ENCODE peak calls at places on chromosomes 6 and 20, in seven cellular contexts. Q is upper lobe of right lung; Z is stimulated activated CD4-positive, alpha-beta T cell treated with anti-CD3 and anti-CD28 coated beads, TNF-alpha, amount 100 ng/mL, for 4 hours; V is KBM-7; A is choroid plexus epithelial cell; D is HFFc6; S is HuH-7.5. I is an unnamed sample.

GRCh38 chr6:105832358-105832757 is 253.8 kb upstream of the PRDM1 start:
- DNase-seq in Q (no peak), Z (no peak), V (peak; percentile 57), A (peak; percentile 32), D (no peak), S (no peak), I (no peak)

GRCh38 chr6:33450434-33450833 is 3.9 kb upstream of the ZBTB9 start:
- DNase-seq in Q (no peak), Z (no peak), V (peak; percentile 27), A (peak; percentile 15), D (no peak), S (no peak), I (no peak)

GRCh38 chr6:453152-453551 is 61.6 kb downstream of the IRF4 start:
- DNase-seq in Q (peak; percentile 64), Z (no peak), V (no peak), A (no peak), D (no peak), S (no peak), I (peak; percentile 63)

GRCh38 chr20:6515261-6515660 is 252.2 kb upstream of the BMP2 start:
- DNase-seq in Q (no peak), Z (no peak), V (no peak), A (no peak), D (no peak), S (no peak), I (no peak)

GRCh38 chr6:155493694-155494143 is 38.1 kb upstream of the NOX3 start:
- DNase-seq in Q (no peak), Z (no peak), V (no peak), A (peak; percentile 100), D (peak; percentile 99), S (no peak), I (no peak)

GRCh38 chr20:11716239-11716944 is 201.3 kb upstream of the BTBD3 start:
- DNase-seq in Q (no peak), Z (no peak), V (peak; percentile 88), A (peak; percentile 97), D (peak; percentile 93), S (peak; percentile 18), I (peak; percentile 22)

GRCh38 chr6:138188278-138188923 is 26.7 kb downstream of the ARFGEF3 start:
- DNase-seq in Q (no peak), Z (no peak), V (no peak), A (no peak), D (no peak), S (no peak), I (peak; percentile 56)

GRCh38 chr6:120735641-120736040 is 598.6 kb downstream of the TBC1D32 start:
- DNase-seq in Q (no peak), Z (no peak), V (no peak), A (peak; percentile 5), D (no peak), S (no peak), I (no peak)